ENCODE peak calls at places on chromosomes 13 and 19, in ten cellular contexts. A is sigmoid colon, S is HepG2, N is esophagus muscularis mucosa, T is transverse colon, W is prostate gland, E is H1, R is K562, O is breast epithelium, V is upper lobe of left lung. P is an unnamed sample.

GRCh38 chr13:42990991-42991891 is 800 bp downstream of the EPSTI1 start:
- DNase-seq in R (no peak), S (no peak), E (no peak), N (no peak), W (peak), A (no peak), V (no peak), O (no peak), T (no peak), P (peak)

GRCh38 chr13:65965496-65965895 is 1264.6 kb downstream of the PCDH9 start:
- DNase-seq in R (no peak), W (no peak), A (no peak), T (no peak), N (no peak), V (no peak), S (no peak), O (no peak), E (no peak), P (no peak)

GRCh38 chr19:7916137-7916907 is 1.7 kb downstream of the TGFBR3L start:
- DNase-seq in N (no peak), V (peak), O (no peak), T (peak), W (no peak), S (no peak), R (no peak), E (no peak), A (no peak), P (peak)

GRCh38 chr19:15129856-15130580 is 22.8 kb downstream of the SYDE1 start:
- DNase-seq in E (no peak), R (no peak), T (no peak), V (no peak), W (peak), S (no peak), O (peak), N (no peak), A (peak), P (no peak)

GRCh38 chr19:47264629-47265028 is 8.3 kb downstream of the CCDC9 start:
- DNase-seq in V (peak), A (no peak), R (no peak), W (no peak), S (no peak), N (no peak), E (no peak), T (no peak), O (no peak), P (no peak)

GRCh38 chr13:43787518-43787891 is 733 bp upstream of the ENOX1 start:
- DNase-seq in O (no peak), S (no peak), E (no peak), N (no peak), V (no peak), W (no peak), R (no peak), T (no peak), A (no peak), P (no peak)

GRCh38 chr13:43303040-43303729 is 279.8 kb downstream of the DNAJC15 start:
- DNase-seq in S (peak), V (no peak), E (peak), T (peak), R (no peak), W (peak), O (peak), A (peak), N (no peak), P (no peak)

GRCh38 chr19:46716672-46717033 is 261 bp downstream of the PRKD2 start:
- DNase-seq in T (no peak), V (no peak), S (no peak), N (no peak), W (no peak), R (peak), A (no peak), O (no peak), E (no peak), P (no peak)

GRCh38 chr19:16896098-16896912 is 7.5 kb downstream of the F2RL3 start:
- DNase-seq in E (no peak), T (peak), S (no peak), V (peak), A (no peak), W (no peak), N (no peak), O (no peak), R (peak), P (peak)

GRCh38 chr13:29520671-29521070 is 74.8 kb downstream of the SLC7A1 start:
- DNase-seq in N (no peak), S (no peak), V (no peak), T (no peak), E (no peak), O (no peak), A (no peak), R (no peak), W (no peak), P (no peak)

GRCh38 chr19:3426433-3426832 is 53.9 kb downstream of the SMIM24 start:
- DNase-seq in N (no peak), R (no peak), E (no peak), V (no peak), A (no peak), T (no peak), O (no peak), W (no peak), S (no peak), P (no peak)

GRCh38 chr13:26995159-26995558 is 176.5 kb downstream of the USP12 start:
- DNase-seq in O (no peak), N (no peak), T (no peak), R (no peak), V (no peak), E (no peak), W (no peak), S (no peak), A (no peak), P (no peak)

GRCh38 chr13:26999499-26999898 is 172.1 kb downstream of the USP12 start:
- DNase-seq in T (peak), A (peak), W (no peak), E (no peak), O (no peak), N (no peak), R (no peak), V (no peak), S (no peak), P (peak)

GRCh38 chr13:26993780-26994179 is 177.8 kb downstream of the USP12 start:
- DNase-seq in O (no peak), S (no peak), A (peak), N (no peak), T (no peak), E (no peak), W (no peak), R (no peak), V (no peak), P (no peak)

GRCh38 chr13:26998265-26998664 is 173.3 kb downstream of the USP12 start:
- DNase-seq in E (no peak), A (no peak), W (no peak), T (no peak), S (no peak), O (no peak), R (no peak), V (no peak), N (no peak), P (peak)

DNA sequence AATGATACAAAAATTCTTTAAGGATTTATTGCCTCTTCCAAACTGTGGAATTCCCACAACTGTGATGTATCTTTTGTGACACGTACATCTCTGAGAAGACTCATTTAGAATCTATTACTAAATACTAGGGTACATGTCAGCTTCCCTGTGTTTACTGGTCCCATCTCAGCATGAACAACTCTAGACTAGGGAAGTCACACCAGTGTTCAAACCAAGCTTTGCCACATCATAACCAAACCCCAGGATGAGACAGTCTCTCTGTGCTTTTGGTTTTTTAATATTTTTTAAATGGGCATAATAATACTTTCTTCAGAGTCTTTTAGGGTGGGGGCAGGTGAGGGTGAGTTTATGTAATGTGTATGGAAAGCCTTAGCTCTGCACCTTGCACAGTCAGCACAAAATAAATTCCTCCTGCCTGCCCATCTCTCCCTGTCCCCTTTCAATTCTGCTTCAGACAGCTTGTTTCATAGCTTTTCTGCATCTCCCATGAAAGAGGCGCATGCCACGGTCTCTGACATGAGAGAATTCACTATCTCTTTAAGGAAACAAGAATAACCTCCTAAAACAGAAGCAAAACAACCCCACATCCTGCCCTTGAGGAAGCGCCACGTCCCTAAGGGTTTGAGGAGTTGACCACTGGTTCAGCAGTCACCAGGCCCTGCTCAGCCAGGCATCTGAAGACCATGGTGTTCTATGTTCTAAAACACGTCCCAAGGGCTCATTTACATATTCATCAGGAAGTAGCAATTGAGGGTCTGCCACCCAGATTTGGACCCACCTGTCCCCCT is 174.5 kb downstream of the USP12 start:
- DNase-seq in A (peak), T (peak), V (no peak), E (no peak), O (no peak), R (no peak), S (no peak), W (no peak), N (no peak), P (peak)
- TF ChIP-seq POLR2A in A (no peak), T (no peak), V (no peak), E (no peak), O (no peak), R (no peak), S (no peak), W (no peak), N (no peak), P (no peak)

DNA sequence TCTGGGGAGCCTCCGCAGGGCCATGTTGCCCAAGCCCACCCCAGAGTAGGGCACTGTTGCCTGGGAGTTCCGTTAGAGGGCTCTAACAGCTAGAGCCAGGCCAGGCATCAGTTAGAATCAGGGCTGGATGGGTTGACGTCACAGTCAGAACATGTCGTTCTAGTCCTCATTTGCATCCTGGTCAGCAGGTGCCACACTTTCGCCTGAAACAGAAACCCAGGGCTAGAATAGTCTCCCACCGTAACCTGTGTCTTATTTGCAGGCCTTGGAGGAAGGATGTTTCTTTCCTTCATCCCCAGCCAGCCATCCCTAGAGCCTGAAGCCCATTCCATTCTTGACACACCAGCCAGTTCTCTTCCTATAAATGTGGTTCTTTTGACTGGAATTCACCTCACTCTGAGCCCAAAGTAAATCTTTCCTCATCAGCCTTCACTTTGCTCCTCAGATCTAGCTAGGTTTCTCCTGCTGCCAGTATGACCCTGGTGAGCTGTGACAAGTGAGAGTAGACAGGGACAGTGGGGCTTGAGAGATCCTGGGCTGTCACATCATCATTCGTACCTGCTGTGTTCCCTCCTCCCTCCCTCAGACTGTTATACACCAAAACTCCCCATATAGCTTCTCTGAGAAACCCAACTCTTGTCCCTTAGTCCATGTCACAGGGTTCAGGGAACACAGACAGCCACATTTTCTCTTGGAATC is 12.2 kb upstream of the CCDC97 start:
- DNase-seq in V (no peak), S (no peak), E (no peak), A (peak), T (peak), N (no peak), O (no peak), R (no peak), W (no peak), P (peak)
- TF ChIP-seq POLR2AphosphoS5 in V (no peak), S (no peak), E (no peak), A (peak), T (no peak), N (no peak), O (no peak), R (no peak), W (no peak), P (peak)

GRCh38 chr13:33450956-33451709 is 165.6 kb upstream of the STARD13 start:
- DNase-seq in A (no peak), O (no peak), N (no peak), T (no peak), E (no peak), R (no peak), W (no peak), V (no peak), S (no peak), P (no peak)
- TF ChIP-seq CTCF in A (no peak), O (no peak), N (no peak), T (no peak), E (no peak), R (no peak), W (no peak), V (no peak), S (no peak), P (no peak)

DNA sequence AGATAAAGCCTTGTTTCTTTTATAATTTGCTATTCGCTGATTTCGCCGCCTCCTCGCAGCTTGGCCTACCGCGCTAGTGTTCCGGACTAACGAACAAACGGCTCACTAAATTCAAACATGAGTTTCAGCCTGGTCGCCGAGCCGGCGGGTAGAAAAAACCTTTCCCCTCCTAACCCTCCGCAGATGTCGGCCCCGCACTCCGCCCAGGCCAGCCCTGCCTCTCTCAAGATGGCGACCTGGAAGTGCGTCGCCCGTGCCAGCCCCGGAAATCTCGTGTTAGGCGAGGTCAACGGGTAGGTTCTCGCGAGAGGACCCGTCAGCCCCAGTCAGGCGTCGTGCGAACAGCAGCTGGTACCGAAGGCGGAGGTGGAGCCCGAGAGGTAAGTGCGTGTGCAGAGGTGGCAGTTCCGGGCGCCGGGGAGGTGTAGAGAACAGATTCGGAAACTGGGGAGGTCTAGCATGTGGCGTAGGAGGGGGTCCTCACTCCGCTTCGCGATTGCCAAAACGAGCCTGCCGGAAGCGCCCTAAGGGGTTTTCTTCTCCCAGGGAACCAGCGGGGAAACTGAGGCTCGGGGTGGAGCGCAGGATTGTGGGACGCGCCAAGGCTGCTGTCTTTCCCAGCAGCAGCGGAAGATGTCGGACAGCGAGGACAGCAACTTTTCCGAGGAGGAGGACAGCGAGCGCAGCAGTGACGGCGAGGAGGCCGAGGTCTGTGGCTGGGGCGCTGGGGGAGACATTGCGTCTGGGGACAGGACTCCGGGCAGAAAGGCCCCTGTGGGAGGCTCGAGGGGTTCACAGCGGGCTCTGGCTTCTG is at the start of gene SUPT5H:
- DNase-seq in W (peak), V (peak), O (peak), A (peak), T (peak), S (peak), E (peak), R (peak), N (peak), P (peak)
- TF ChIP-seq POLR2A in W (peak), V (peak), O (peak), A (peak), T (peak), S (peak), E (peak), R (peak), N (peak), P (peak)

GRCh38 chr19:51131780-51132680 is 7.3 kb downstream of the SIGLEC9 start:
- DNase-seq in A (peak), V (no peak), R (peak), W (no peak), N (no peak), O (no peak), E (no peak), S (no peak), T (peak), P (peak)
- TF ChIP-seq POLR2AphosphoS5 in A (peak), V (no peak), R (no peak), W (no peak), N (no peak), O (peak), E (no peak), S (no peak), T (no peak), P (peak)

GRCh38 chr19:49591731-49592485 is 926 bp downstream of the PRR12 start:
- DNase-seq in E (no peak), O (peak), R (peak), N (no peak), V (peak), A (peak), S (no peak), T (peak), W (no peak), P (peak)

GRCh38 chr19:49590971-49591730 is at the start of gene PRR12:
- DNase-seq in E (no peak), R (peak), S (peak), W (peak), A (peak), T (peak), N (peak), O (peak), V (peak), P (peak)

GRCh38 chr19:49588370-49589122 is 2.4 kb upstream of the PRR12 start:
- DNase-seq in S (no peak), A (no peak), N (no peak), O (no peak), E (no peak), W (no peak), V (peak), T (no peak), R (no peak), P (peak)

GRCh38 chr19:49589391-49589790 is 1.6 kb upstream of the PRR12 start:
- DNase-seq in A (no peak), R (no peak), N (no peak), E (no peak), T (no peak), W (no peak), O (no peak), S (no peak), V (no peak), P (no peak)

DNA sequence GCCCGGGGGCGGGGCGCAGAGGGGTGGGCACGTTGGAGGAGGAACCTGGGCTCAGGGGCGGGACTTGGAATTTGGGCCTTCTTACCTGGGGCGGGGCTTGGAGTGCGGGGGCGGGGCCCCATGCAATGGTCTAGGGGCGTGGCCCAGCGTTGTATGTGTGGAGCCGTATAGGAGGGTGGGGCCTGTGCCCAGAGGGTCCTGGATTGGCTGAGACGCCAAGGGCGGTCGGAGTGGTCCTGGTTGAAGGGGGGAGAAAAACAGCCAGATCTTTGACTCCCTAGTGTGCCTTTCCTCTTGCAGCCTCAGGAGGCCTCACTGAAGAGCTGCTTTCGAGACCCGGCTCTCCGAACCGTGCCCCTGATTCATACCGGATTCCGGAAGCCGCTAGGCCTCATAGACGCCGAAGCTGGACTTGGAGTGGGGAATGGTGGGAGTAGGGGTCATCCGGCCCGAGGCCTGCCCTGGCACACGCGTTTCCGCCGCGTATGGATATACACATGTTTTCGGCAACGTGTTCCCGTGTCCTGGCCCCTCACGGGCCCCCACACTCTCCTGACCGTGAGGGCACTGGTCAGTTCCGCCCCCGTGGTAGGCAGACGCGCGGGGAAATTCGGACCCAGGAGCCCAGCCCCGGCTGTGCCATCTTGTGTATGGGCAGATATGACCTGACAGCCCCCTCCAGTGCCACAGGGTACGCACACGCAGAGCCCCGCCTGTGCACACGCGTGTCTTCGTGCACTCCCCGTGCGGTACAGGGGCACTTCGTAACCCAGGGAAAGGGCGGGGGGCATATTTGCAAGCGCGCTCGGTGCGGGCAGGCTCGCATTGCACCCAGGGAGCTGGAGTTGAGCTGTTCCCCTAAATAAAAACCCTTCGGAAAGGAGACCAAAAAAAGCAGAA is 661 bp upstream of the PRR12 start:
- DNase-seq in O (peak), W (peak), N (peak), E (peak), A (peak), S (peak), R (peak), V (peak), T (peak), P (peak)
- TF ChIP-seq CTCF in O (no peak), W (peak), N (no peak), E (no peak), A (no peak), S (peak), R (no peak), V (no peak), T (peak), P (peak)

GRCh38 chr19:41273076-41273475 is 8.9 kb downstream of the HNRNPUL1 start:
- DNase-seq in V (peak), N (no peak), E (no peak), A (no peak), O (no peak), T (no peak), R (no peak), W (no peak), S (no peak), P (no peak)
- TF ChIP-seq POLR2A in V (no peak), N (no peak), E (no peak), A (no peak), O (no peak), T (no peak), R (no peak), W (no peak), S (no peak), P (no peak)

P was measured in spleen.